ENCODE peak calls at places on chromosomes 6 and 20, in five cellular contexts. F, R, D, E and L are unnamed samples.

GRCh38 chr6:6742535-6742934 is 154.0 kb downstream of the LY86 start:
- DNase-seq in F (no peak), D (no peak), R (no peak), E (no peak), L (no peak)

GRCh38 chr6:4185846-4186245 is 50.5 kb upstream of the ECI2 start:
- DNase-seq in F (no peak), D (no peak), R (no peak), E (no peak), L (no peak)

GRCh38 chr6:6583836-6584235 is 4.7 kb upstream of the LY86 start:
- DNase-seq in R (no peak), D (no peak), E (no peak), F (no peak), L (peak)

GRCh38 chr6:113315068-113315467 is 542.1 kb upstream of the MARCKS start:
- DNase-seq in E (no peak), F (no peak), R (no peak), D (no peak), L (no peak)

GRCh38 chr6:34656378-34657036 is 40.1 kb downstream of the ILRUN start:
- DNase-seq in R (peak), D (peak), F (peak), E (peak), L (peak)

GRCh38 chr20:64253000-64253383 is 2.6 kb upstream of the PCMTD2 start:
- DNase-seq in E (no peak), R (no peak), F (no peak), D (no peak), L (no peak)

GRCh38 chr6:26611599-26611998 is 14.8 kb downstream of the ABT1 start:
- DNase-seq in D (peak), R (no peak), F (no peak), E (no peak), L (no peak)

GRCh38 chr6:38310061-38310460 is 329.7 kb downstream of the BTBD9 start:
- DNase-seq in F (no peak), D (no peak), E (no peak), R (no peak), L (no peak)

GRCh38 chr6:136977075-136977474 is 55.0 kb downstream of the SLC35D3 start:
- DNase-seq in F (no peak), E (no peak), D (no peak), R (no peak), L (no peak)

GRCh38 chr6:154868143-154868594 is 126.9 kb upstream of the TIAM2 start:
- DNase-seq in F (peak), R (no peak), D (peak), E (peak), L (peak)

GRCh38 chr6:111602481-111603404 is 2.9 kb downstream of the TRAF3IP2 start:
- DNase-seq in E (no peak), F (peak), R (no peak), D (no peak), L (no peak)

GRCh38 chr6:157867155-157867559 is 44.1 kb downstream of the SNX9 start:
- DNase-seq in R (no peak), F (peak), E (no peak), D (peak), L (no peak)

GRCh38 chr20:35496481-35496880 is 33.0 kb downstream of the C20orf173 start:
- DNase-seq in D (no peak), F (no peak), E (no peak), R (no peak), L (no peak)

GRCh38 chr6:109467696-109468095 is 12.1 kb upstream of the MICAL1 start:
- DNase-seq in E (no peak), F (no peak), R (no peak), D (no peak), L (no peak)

DNA sequence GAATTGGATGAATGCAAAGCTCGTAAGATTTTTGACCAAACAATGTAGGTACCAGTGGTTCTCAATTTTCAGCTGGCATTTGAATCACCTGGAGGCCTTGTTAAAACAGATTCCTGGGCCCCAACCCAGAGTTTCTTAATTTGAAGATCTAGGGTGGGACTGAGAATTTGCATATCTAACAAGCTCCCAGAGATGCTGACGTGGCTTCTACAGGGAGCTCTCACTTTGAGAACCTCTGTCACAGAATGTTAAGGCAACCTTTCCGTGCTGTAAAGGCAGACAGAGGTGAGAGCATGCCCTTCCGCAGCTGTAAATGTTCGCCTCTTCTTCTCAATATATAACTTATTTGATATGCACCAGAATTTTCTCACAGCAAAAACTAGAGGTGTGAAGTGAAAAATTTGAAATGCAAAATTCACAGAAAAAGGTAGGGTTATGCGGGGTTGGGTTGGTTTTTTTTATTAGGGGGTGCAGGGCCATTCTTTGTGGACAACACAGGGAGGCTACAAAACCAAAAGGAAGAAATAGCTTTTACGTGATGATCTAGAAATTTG is 69.4 kb downstream of the BMP2 start:
- DNase-seq in F (no peak), R (no peak), E (no peak), D (no peak), L (no peak)
- H3K4me3 ChIP-seq in F (no peak), R (no peak), E (no peak), D (no peak), L (no peak)

DNA sequence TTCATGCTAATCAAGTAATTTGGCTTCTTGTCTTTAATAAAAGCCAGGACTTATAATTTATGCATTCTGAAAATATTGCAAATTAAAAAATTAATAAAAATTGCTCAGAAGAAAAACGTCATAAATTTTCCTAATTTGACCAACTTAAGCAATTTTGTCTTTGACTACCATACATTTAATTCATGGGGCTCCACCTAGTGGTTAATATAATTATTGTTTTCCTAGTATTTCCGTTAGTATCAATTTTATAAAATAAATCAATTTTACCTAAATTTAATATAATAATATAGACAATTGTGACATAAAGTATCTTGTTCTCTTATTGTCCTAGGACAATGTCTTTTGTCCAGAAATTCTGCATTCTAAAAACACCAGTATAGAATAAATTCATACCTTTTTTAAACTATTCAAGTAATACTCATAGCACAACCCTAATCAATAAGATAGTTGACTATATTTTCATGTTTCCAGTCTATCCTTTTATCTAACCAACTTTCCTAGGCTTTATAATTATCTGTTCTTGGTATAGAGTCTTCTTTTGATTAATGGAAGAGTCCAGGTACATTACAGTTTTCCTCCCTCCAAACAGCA is 319.9 kb downstream of the TRDN start:
- DNase-seq in R (no peak), F (peak), E (peak), D (peak), L (peak)
- TF ChIP-seq MAX in R (no peak), F (no peak), E (no peak), D (no peak), L (no peak)

DNA sequence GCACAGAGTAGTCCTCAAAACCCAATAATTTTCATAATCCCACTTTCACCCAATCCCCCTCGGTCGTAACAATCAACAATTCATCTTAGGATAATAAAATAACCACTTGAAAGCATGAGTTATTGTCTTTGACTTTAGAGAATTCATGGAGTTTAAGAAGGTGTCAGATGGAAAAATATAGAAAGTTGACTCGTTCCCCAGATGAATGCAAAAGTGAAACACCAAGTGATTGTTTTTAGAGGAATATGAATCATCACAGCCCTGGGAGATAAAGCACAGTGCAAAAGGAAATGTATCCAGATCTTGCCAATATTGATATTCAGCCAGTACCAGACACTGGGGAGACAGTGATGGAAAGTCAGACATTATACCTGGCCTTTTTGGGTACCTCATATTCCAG is 860.5 kb downstream of the DHX35 start:
- DNase-seq in D (no peak), E (no peak), F (peak), R (no peak), L (no peak)
- TF ChIP-seq MYC in D (no peak), E (no peak), F (no peak), R (no peak), L (no peak)

GRCh38 chr6:36841756-36842155 is 2.5 kb upstream of the CPNE5 start:
- DNase-seq in F (no peak), D (no peak), R (no peak), E (no peak), L (no peak)

GRCh38 chr6:36838896-36839818 is at the start of gene CPNE5:
- DNase-seq in R (no peak), E (no peak), D (no peak), F (no peak), L (no peak)

GRCh38 chr6:36843169-36843568 is 3.9 kb upstream of the CPNE5 start:
- DNase-seq in D (no peak), E (no peak), F (no peak), R (no peak), L (no peak)

GRCh38 chr6:36839819-36840379 is 655 bp upstream of the CPNE5 start:
- DNase-seq in E (no peak), F (no peak), D (peak), R (no peak), L (peak)

GRCh38 chr6:36840471-36841461 is 1.5 kb upstream of the CPNE5 start:
- DNase-seq in E (peak), R (no peak), F (no peak), D (no peak), L (peak)
- H3K4me3 ChIP-seq in E (peak), R (no peak), F (peak), D (no peak), L (no peak)

DNA sequence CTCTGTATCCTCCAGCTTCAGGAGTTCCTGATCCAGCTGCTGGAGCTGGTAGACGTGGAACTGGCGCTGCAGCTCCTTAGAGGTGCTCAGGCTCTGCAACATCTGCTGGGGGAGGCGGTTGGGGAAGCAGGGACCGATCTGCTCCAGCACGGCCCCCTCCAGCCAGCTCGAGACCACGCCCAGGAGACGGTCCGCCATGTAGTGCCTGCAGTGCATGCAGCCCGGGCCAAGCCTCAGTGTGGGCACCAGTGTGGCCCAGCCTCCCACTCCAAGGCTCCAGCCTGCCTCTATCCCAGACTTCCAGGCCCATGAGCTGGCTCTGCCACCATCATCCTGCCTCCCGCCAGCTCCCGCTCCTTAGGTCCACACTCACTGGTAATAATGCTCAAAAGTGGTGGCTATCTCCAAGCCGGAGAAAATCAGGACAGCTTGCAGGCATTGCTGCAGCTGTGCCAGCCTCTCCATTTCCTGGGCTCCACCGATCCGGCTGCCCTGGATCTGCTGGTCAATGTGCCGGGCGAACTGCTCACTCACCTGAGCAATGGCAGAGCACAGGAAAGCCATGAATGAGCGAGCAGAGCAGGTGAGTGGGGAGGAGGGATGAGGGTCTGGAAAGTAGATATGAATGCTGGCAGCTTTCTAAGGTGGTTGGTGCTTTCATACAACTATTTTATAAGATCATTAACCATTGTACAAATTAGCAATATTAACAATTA is 13.0 kb downstream of the CUL7 start:
- DNase-seq in R (no peak), E (no peak), F (no peak), D (no peak), L (no peak)
- TF ChIP-seq MAX in R (no peak), E (no peak), F (no peak), D (no peak), L (no peak)

GRCh38 chr6:125899726-125900182 is 56.8 kb upstream of the HINT3 start:
- DNase-seq in F (no peak), D (no peak), R (no peak), E (peak), L (no peak)
- TF ChIP-seq MYC in F (no peak), D (no peak), R (no peak), E (no peak), L (no peak)

GRCh38 chr6:142088858-142089216 is 43.9 kb upstream of the GJE1 start:
- DNase-seq in R (no peak), D (peak), F (peak), E (no peak), L (peak)
- H3K4me3 ChIP-seq in R (no peak), D (no peak), F (no peak), E (no peak), L (no peak)